ENCODE peak calls at places on chromosomes 11 and 22, in nine cellular contexts. One of them, this sample, is unnamed.

GRCh38 chr22:46547883-46548244 is 10.4 kb upstream of the CELSR1 start:
- DNase-seq in fibroblast of pulmonary artery: peak
- DNase-seq in NB4: peak
- DNase-seq in cardiac muscle cell: peak
- DNase-seq in dorsolateral prefrontal cortex: no peak
- DNase-seq in bronchial epithelial cell: peak
- DNase-seq in fibroblast of the aortic adventitia: peak
- DNase-seq in tibial nerve: peak
- DNase-seq in DND-41: no peak
- DNase-seq in this sample: peak

GRCh38 chr22:39284142-39284980 is 35.1 kb downstream of the RPL3 start:
- DNase-seq in dorsolateral prefrontal cortex: no peak
- DNase-seq in bronchial epithelial cell: no peak
- DNase-seq in fibroblast of pulmonary artery: no peak
- DNase-seq in tibial nerve: no peak
- DNase-seq in DND-41: no peak
- DNase-seq in NB4: no peak
- DNase-seq in fibroblast of the aortic adventitia: no peak
- DNase-seq in cardiac muscle cell: no peak
- DNase-seq in this sample: no peak

GRCh38 chr22:48361099-48361639 is 1466.5 kb downstream of the BRD1 start:
- DNase-seq in bronchial epithelial cell: no peak
- DNase-seq in NB4: no peak
- DNase-seq in dorsolateral prefrontal cortex: no peak
- DNase-seq in cardiac muscle cell: no peak
- DNase-seq in DND-41: no peak
- DNase-seq in fibroblast of the aortic adventitia: no peak
- DNase-seq in tibial nerve: no peak
- DNase-seq in fibroblast of pulmonary artery: no peak
- DNase-seq in this sample: no peak

GRCh38 chr22:39215070-39215396 is 29.7 kb downstream of the PDGFB start:
- DNase-seq in bronchial epithelial cell: no peak
- DNase-seq in cardiac muscle cell: no peak
- DNase-seq in fibroblast of pulmonary artery: no peak
- DNase-seq in tibial nerve: no peak
- DNase-seq in fibroblast of the aortic adventitia: no peak
- DNase-seq in dorsolateral prefrontal cortex: no peak
- DNase-seq in DND-41: no peak
- DNase-seq in NB4: no peak
- DNase-seq in this sample: no peak

GRCh38 chr11:26753738-26754504 is 32.1 kb upstream of the SLC5A12 start:
- DNase-seq in bronchial epithelial cell: peak
- DNase-seq in dorsolateral prefrontal cortex: no peak
- DNase-seq in fibroblast of pulmonary artery: peak
- DNase-seq in cardiac muscle cell: peak
- DNase-seq in fibroblast of the aortic adventitia: peak
- DNase-seq in NB4: peak
- DNase-seq in DND-41: peak
- DNase-seq in tibial nerve: peak
- DNase-seq in this sample: peak

GRCh38 chr11:45390407-45390806 is 104.3 kb upstream of the SYT13 start:
- DNase-seq in DND-41: no peak
- DNase-seq in cardiac muscle cell: no peak
- DNase-seq in tibial nerve: no peak
- DNase-seq in fibroblast of pulmonary artery: no peak
- DNase-seq in bronchial epithelial cell: no peak
- DNase-seq in dorsolateral prefrontal cortex: no peak
- DNase-seq in NB4: peak
- DNase-seq in fibroblast of the aortic adventitia: no peak
- DNase-seq in this sample: no peak

GRCh38 chr11:14374922-14375630 is 16.1 kb upstream of the RRAS2 start:
- DNase-seq in NB4: no peak
- DNase-seq in fibroblast of the aortic adventitia: no peak
- DNase-seq in dorsolateral prefrontal cortex: no peak
- DNase-seq in cardiac muscle cell: no peak
- DNase-seq in DND-41: no peak
- DNase-seq in bronchial epithelial cell: no peak
- DNase-seq in fibroblast of pulmonary artery: no peak
- DNase-seq in tibial nerve: no peak
- DNase-seq in this sample: no peak

GRCh38 chr11:12052676-12053605 is 44.5 kb upstream of the DKK3 start:
- DNase-seq in DND-41: no peak
- DNase-seq in bronchial epithelial cell: no peak
- DNase-seq in fibroblast of the aortic adventitia: no peak
- DNase-seq in NB4: no peak
- DNase-seq in fibroblast of pulmonary artery: no peak
- DNase-seq in dorsolateral prefrontal cortex: peak
- DNase-seq in tibial nerve: no peak
- DNase-seq in cardiac muscle cell: no peak
- DNase-seq in this sample: no peak

GRCh38 chr11:132139181-132139580 is 768.8 kb downstream of the NTM start:
- DNase-seq in fibroblast of pulmonary artery: no peak
- DNase-seq in NB4: no peak
- DNase-seq in cardiac muscle cell: no peak
- DNase-seq in fibroblast of the aortic adventitia: no peak
- DNase-seq in DND-41: no peak
- DNase-seq in dorsolateral prefrontal cortex: no peak
- DNase-seq in bronchial epithelial cell: peak
- DNase-seq in tibial nerve: no peak
- DNase-seq in this sample: no peak

GRCh38 chr22:31530816-31531180 is 34.5 kb downstream of the SFI1 start:
- DNase-seq in NB4: no peak
- DNase-seq in DND-41: no peak
- DNase-seq in dorsolateral prefrontal cortex: no peak
- DNase-seq in fibroblast of pulmonary artery: peak
- DNase-seq in fibroblast of the aortic adventitia: peak
- DNase-seq in cardiac muscle cell: peak
- DNase-seq in bronchial epithelial cell: no peak
- DNase-seq in tibial nerve: no peak
- DNase-seq in this sample: no peak

GRCh38 chr11:130177782-130178181 is 18.2 kb downstream of the ST14 start:
- DNase-seq in tibial nerve: no peak
- DNase-seq in cardiac muscle cell: no peak
- DNase-seq in fibroblast of pulmonary artery: no peak
- DNase-seq in bronchial epithelial cell: no peak
- DNase-seq in DND-41: no peak
- DNase-seq in dorsolateral prefrontal cortex: no peak
- DNase-seq in fibroblast of the aortic adventitia: no peak
- DNase-seq in NB4: no peak
- DNase-seq in this sample: no peak

DNA sequence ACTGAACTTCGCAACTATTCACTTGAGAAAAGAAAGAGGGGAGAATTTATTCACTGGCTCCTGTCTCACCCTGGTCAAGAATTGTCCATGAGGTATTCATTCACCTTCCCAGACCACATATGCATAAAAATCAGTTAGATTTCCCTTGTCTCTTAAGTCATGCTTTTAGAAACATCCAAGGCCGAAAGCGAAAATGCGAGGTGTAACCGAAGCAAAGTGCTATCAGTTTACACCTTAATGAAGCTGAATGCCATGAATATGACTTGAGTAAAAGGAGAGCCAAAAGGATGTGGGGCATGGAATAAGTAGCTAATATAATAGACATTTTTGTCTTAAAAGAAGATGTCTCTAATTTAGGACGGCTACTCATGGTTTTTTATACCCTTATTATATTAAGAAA is 965.6 kb upstream of the CHORDC1 start:
- DNase-seq in cardiac muscle cell: no peak
- DNase-seq in DND-41: no peak
- DNase-seq in bronchial epithelial cell: no peak
- DNase-seq in NB4: no peak
- DNase-seq in fibroblast of the aortic adventitia: no peak
- DNase-seq in dorsolateral prefrontal cortex: no peak
- DNase-seq in tibial nerve: no peak
- DNase-seq in fibroblast of pulmonary artery: no peak
- DNase-seq in this sample: no peak
- H3K4me3 ChIP-seq in cardiac muscle cell: no peak
- H3K4me3 ChIP-seq in DND-41: no peak
- H3K4me3 ChIP-seq in bronchial epithelial cell: no peak
- H3K4me3 ChIP-seq in NB4: no peak
- H3K4me3 ChIP-seq in fibroblast of the aortic adventitia: no peak
- H3K4me3 ChIP-seq in dorsolateral prefrontal cortex: no peak
- H3K4me3 ChIP-seq in tibial nerve: no peak
- H3K4me3 ChIP-seq in fibroblast of pulmonary artery: no peak
- H3K4me3 ChIP-seq in this sample: no peak

GRCh38 chr22:37638351-37639069 is 959 bp upstream of the SH3BP1 start:
- DNase-seq in DND-41: peak
- DNase-seq in fibroblast of the aortic adventitia: no peak
- DNase-seq in NB4: no peak
- DNase-seq in cardiac muscle cell: no peak
- DNase-seq in tibial nerve: no peak
- DNase-seq in dorsolateral prefrontal cortex: no peak
- DNase-seq in bronchial epithelial cell: peak
- DNase-seq in fibroblast of pulmonary artery: no peak
- DNase-seq in this sample: no peak
- H3K4me3 ChIP-seq in DND-41: no peak
- H3K4me3 ChIP-seq in fibroblast of the aortic adventitia: peak
- H3K4me3 ChIP-seq in NB4: peak
- H3K4me3 ChIP-seq in cardiac muscle cell: no peak
- H3K4me3 ChIP-seq in tibial nerve: peak
- H3K4me3 ChIP-seq in dorsolateral prefrontal cortex: peak
- H3K4me3 ChIP-seq in bronchial epithelial cell: peak
- H3K4me3 ChIP-seq in fibroblast of pulmonary artery: peak
- H3K4me3 ChIP-seq in this sample: no peak

GRCh38 chr11:125331357-125331756 is 164.7 kb downstream of the FEZ1 start:
- DNase-seq in cardiac muscle cell: no peak
- DNase-seq in bronchial epithelial cell: no peak
- DNase-seq in DND-41: no peak
- DNase-seq in NB4: no peak
- DNase-seq in fibroblast of pulmonary artery: no peak
- DNase-seq in fibroblast of the aortic adventitia: no peak
- DNase-seq in tibial nerve: no peak
- DNase-seq in dorsolateral prefrontal cortex: no peak
- DNase-seq in this sample: no peak

GRCh38 chr11:125332821-125333220 is 163.2 kb downstream of the FEZ1 start:
- DNase-seq in DND-41: no peak
- DNase-seq in tibial nerve: no peak
- DNase-seq in fibroblast of pulmonary artery: no peak
- DNase-seq in bronchial epithelial cell: no peak
- DNase-seq in fibroblast of the aortic adventitia: no peak
- DNase-seq in cardiac muscle cell: no peak
- DNase-seq in dorsolateral prefrontal cortex: no peak
- DNase-seq in NB4: no peak
- DNase-seq in this sample: no peak

GRCh38 chr11:125330462-125331325 is 165.4 kb downstream of the FEZ1 start:
- DNase-seq in NB4: no peak
- DNase-seq in bronchial epithelial cell: no peak
- DNase-seq in fibroblast of pulmonary artery: no peak
- DNase-seq in fibroblast of the aortic adventitia: no peak
- DNase-seq in dorsolateral prefrontal cortex: no peak
- DNase-seq in tibial nerve: no peak
- DNase-seq in DND-41: no peak
- DNase-seq in cardiac muscle cell: no peak
- DNase-seq in this sample: no peak

GRCh38 chr11:125335101-125335500 is 161.0 kb downstream of the FEZ1 start:
- DNase-seq in tibial nerve: no peak
- DNase-seq in fibroblast of pulmonary artery: no peak
- DNase-seq in dorsolateral prefrontal cortex: no peak
- DNase-seq in cardiac muscle cell: no peak
- DNase-seq in bronchial epithelial cell: no peak
- DNase-seq in NB4: no peak
- DNase-seq in fibroblast of the aortic adventitia: no peak
- DNase-seq in DND-41: no peak
- DNase-seq in this sample: no peak

DNA sequence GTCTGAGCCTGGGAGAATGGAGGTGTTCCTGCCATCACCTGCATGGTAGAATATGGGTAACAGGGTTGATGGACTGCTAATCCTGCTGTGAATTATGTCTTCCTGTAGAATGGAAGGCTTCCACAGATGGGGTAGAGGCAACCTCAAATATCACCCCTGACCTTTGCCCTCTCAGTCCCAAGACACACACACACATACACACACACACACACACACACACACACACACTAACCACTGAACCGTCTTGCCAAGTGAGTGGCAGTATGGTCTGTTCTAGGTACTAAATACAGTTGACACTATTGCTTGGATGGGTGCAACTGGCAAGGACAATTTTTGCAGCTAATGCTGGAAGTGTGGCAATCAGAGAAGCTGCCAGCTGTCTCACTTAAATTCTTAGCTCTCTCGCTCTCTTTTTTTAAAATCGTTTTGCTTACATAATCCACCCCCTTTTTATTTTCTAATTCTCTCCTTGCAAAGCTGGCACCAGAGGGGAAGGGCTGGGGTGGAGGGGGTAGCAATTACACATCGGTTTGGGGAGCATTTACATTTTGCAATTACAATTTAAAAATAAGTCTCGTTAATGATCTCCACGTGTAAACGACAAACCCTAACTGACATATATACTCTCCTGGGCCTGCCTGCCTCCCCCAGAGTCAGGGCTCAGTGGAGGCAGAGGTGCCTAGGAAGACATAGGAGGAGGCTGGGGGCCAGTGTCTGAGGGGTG is 162.5 kb downstream of the FEZ1 start:
- DNase-seq in NB4: no peak
- DNase-seq in cardiac muscle cell: no peak
- DNase-seq in dorsolateral prefrontal cortex: no peak
- DNase-seq in tibial nerve: no peak
- DNase-seq in fibroblast of the aortic adventitia: no peak
- DNase-seq in DND-41: no peak
- DNase-seq in bronchial epithelial cell: no peak
- DNase-seq in fibroblast of pulmonary artery: no peak
- DNase-seq in this sample: no peak
- H3K4me3 ChIP-seq in NB4: no peak
- H3K4me3 ChIP-seq in cardiac muscle cell: no peak
- H3K4me3 ChIP-seq in dorsolateral prefrontal cortex: no peak
- H3K4me3 ChIP-seq in tibial nerve: no peak
- H3K4me3 ChIP-seq in fibroblast of the aortic adventitia: no peak
- H3K4me3 ChIP-seq in DND-41: no peak
- H3K4me3 ChIP-seq in bronchial epithelial cell: no peak
- H3K4me3 ChIP-seq in fibroblast of pulmonary artery: no peak
- H3K4me3 ChIP-seq in this sample: no peak

DNA sequence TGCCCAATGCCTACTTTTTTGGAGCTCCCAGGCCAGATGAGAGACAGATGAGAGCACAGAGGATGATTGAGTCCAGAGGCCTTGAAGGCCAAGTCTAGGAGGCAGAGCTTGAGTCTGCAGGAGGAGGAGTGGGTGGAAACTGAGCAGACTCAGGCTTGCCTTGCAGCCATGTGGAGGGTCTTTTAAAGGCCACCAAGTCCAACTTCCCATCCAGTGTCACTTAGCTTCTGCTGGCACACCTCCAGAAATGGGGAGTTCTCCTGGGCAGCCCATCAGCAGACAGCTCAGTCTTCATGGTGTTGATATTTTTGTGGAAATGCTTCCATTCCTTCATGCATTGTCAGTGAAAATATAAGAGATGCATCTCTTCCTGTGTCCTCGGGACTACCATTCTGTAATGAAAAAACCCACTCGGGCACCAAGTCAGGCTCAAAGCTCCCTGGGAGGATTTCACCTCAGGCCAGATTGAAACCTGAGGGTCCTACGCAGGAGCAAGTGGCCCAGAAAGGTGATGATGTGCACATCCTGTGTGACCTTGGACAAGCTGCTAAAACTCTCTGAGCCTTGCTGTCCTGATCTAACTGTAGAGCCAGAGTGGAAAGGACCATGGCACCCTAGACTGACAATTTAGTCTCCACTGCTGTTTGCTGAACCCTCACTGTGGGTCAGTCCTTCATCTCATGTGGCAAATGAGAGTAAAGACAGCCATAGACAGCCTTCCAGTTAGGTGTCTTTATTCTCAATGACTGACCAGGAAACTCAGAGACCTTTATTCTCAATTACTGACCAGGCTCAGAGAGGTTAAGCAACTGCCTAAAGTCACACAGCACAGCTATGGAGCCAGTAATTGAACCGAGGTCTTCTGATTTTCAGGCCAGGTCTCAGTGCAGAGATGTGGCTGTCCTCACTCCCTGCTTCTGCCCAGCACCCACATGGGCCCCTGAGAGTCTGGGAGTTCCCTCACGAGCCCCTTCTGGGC is 2.9 kb upstream of the LRRC32 start:
- DNase-seq in dorsolateral prefrontal cortex: no peak
- DNase-seq in DND-41: no peak
- DNase-seq in fibroblast of the aortic adventitia: no peak
- DNase-seq in tibial nerve: no peak
- DNase-seq in NB4: no peak
- DNase-seq in cardiac muscle cell: no peak
- DNase-seq in bronchial epithelial cell: no peak
- DNase-seq in fibroblast of pulmonary artery: no peak
- DNase-seq in this sample: no peak
- H3K4me3 ChIP-seq in dorsolateral prefrontal cortex: no peak
- H3K4me3 ChIP-seq in DND-41: no peak
- H3K4me3 ChIP-seq in fibroblast of the aortic adventitia: no peak
- H3K4me3 ChIP-seq in tibial nerve: no peak
- H3K4me3 ChIP-seq in NB4: no peak
- H3K4me3 ChIP-seq in cardiac muscle cell: no peak
- H3K4me3 ChIP-seq in bronchial epithelial cell: no peak
- H3K4me3 ChIP-seq in fibroblast of pulmonary artery: no peak
- H3K4me3 ChIP-seq in this sample: no peak

This sample was measured in endothelial cell of umbilical vein.